ENCODE peak calls at places on chromosomes 1 and 21, in six cellular contexts. D, C, T, Q, K and L are unnamed samples.

GRCh38 chr1:205313681-205314308 is 7.8 kb downstream of the NUAK2 start:
- DNase-seq in T (no peak), C (peak; percentile 79), D (peak; percentile 91), Q (no peak), K (no peak), L (peak; percentile 33)

GRCh38 chr21:32281531-32281930 is 2.7 kb upstream of the MIS18A start:
- DNase-seq in T (no peak), C (no peak), K (no peak), Q (no peak), D (no peak), L (no peak)

GRCh38 chr1:161082996-161083742 is 6.2 kb downstream of the NECTIN4 start:
- DNase-seq in C (peak; percentile 91), K (no peak), Q (no peak), D (no peak), T (no peak), L (no peak)

GRCh38 chr1:25958475-25958874 is 39.4 kb downstream of the PAFAH2 start:
- DNase-seq in T (no peak), D (no peak), K (no peak), C (peak; percentile 80), Q (no peak), L (no peak)

GRCh38 chr1:157178490-157178889 is 40.3 kb upstream of the ETV3 start:
- DNase-seq in T (no peak), D (peak; percentile 13), C (no peak), K (no peak), Q (no peak), L (no peak)

GRCh38 chr1:115277276-115277675 is 60.8 kb downstream of the NGF start:
- DNase-seq in T (no peak), Q (no peak), D (no peak), C (peak; percentile 43), K (no peak), L (no peak)

GRCh38 chr1:51574796-51575195 is 42.1 kb upstream of the OSBPL9 start:
- DNase-seq in K (no peak), C (no peak), T (no peak), D (no peak), Q (no peak), L (no peak)

GRCh38 chr21:9837946-9838801 is 683.2 kb upstream of the TPTE start:
- DNase-seq in D (peak; percentile 88), Q (no peak), C (no peak), K (no peak), T (no peak), L (no peak)

GRCh38 chr1:160058087-160058486 is 11.9 kb downstream of the KCNJ10 start:
- DNase-seq in Q (no peak), T (no peak), C (no peak), D (no peak), K (no peak), L (no peak)

GRCh38 chr1:207565546-207566468 is 69.8 kb downstream of the CR1 start:
- DNase-seq in C (no peak), T (no peak), K (no peak), D (peak; percentile 86), Q (peak; percentile 11), L (no peak)

GRCh38 chr1:231919269-231919886 is 292.8 kb downstream of the DISC1 start:
- DNase-seq in T (no peak), D (no peak), K (no peak), C (no peak), Q (no peak), L (no peak)

GRCh38 chr1:59645893-59646292 is 168.9 kb upstream of the HOOK1 start:
- DNase-seq in T (no peak), D (no peak), C (peak; percentile 50), K (no peak), Q (no peak), L (no peak)

GRCh38 chr1:197994907-197995407 is 77.8 kb downstream of the LHX9 start:
- DNase-seq in D (no peak), Q (no peak), K (no peak), C (no peak), T (no peak), L (no peak)

GRCh38 chr1:156748670-156749428 is 2.6 kb downstream of the HDGF start:
- DNase-seq in K (peak; percentile 86), D (peak; percentile 80), Q (no peak), T (no peak), C (no peak), L (no peak)

GRCh38 chr21:38538353-38538752 is 40.1 kb upstream of the ERG start:
- DNase-seq in C (no peak), Q (no peak), T (no peak), D (no peak), K (no peak), L (no peak)

GRCh38 chr1:46425740-46426139 is 31.6 kb downstream of the FAAH start:
- DNase-seq in T (no peak), Q (no peak), K (no peak), C (no peak), D (peak; percentile 5), L (no peak)

GRCh38 chr21:44463716-44464115 is 8.4 kb downstream of the LRRC3 start:
- DNase-seq in D (peak; percentile 87), K (no peak), C (no peak), Q (no peak), T (no peak), L (no peak)

GRCh38 chr1:239951518-239952130 is 140.1 kb upstream of the FMN2 start:
- DNase-seq in D (peak; percentile 86), Q (peak; percentile 77), T (no peak), K (peak; percentile 4), C (peak; percentile 65), L (no peak)

GRCh38 chr1:178371236-178371635 is 125.5 kb downstream of the CLEC20A start:
- DNase-seq in C (no peak), T (no peak), K (no peak), Q (no peak), D (peak; percentile 74), L (no peak)

GRCh38 chr1:204254031-204254661 is 40.4 kb upstream of the GOLT1A start:
- DNase-seq in D (peak; percentile 82), C (peak; percentile 74), T (no peak), Q (no peak), K (no peak), L (no peak)

GRCh38 chr1:26373281-26373680 is 731 bp upstream of the ZNF683 start:
- DNase-seq in T (no peak), D (no peak), C (no peak), Q (no peak), K (no peak), L (no peak)

GRCh38 chr1:209662879-209663327 is 10.7 kb upstream of the LAMB3 start:
- DNase-seq in T (no peak), C (no peak), D (no peak), Q (no peak), K (no peak), L (no peak)

GRCh38 chr1:41152622-41153044 is 89.5 kb downstream of the SCMH1 start:
- DNase-seq in T (no peak), D (no peak), K (no peak), C (peak; percentile 61), Q (no peak), L (no peak)

GRCh38 chr1:204975568-204976235 is 67.3 kb upstream of the CNTN2 start:
- DNase-seq in T (peak; percentile 12), C (peak; percentile 82), D (peak; percentile 91), Q (no peak), K (no peak), L (peak; percentile 23)

GRCh38 chr1:150010388-150011115 is at the start of gene OTUD7B:
- DNase-seq in D (peak; percentile 98), T (peak; percentile 50), Q (peak; percentile 68), K (no peak), C (peak; percentile 94), L (peak; percentile 41)

GRCh38 chr1:100458925-100459814 is 78.8 kb upstream of the GPR88 start:
- DNase-seq in C (peak; percentile 65), T (peak; percentile 39), K (no peak), D (peak; percentile 94), Q (peak; percentile 39), L (peak; percentile 33)

GRCh38 chr1:32405672-32406467 is 11.6 kb upstream of the BSDC1 start:
- DNase-seq in K (no peak), C (no peak), Q (no peak), D (no peak), T (no peak), L (no peak)

GRCh38 chr1:213070399-213070798 is 19.4 kb downstream of the RPS6KC1 start:
- DNase-seq in T (no peak), K (peak; percentile 15), Q (no peak), D (no peak), C (peak; percentile 34), L (no peak)

GRCh38 chr1:165161130-165161529 is 195.4 kb downstream of the LMX1A start:
- DNase-seq in T (no peak), Q (no peak), C (no peak), D (no peak), K (no peak), L (no peak)

GRCh38 chr1:10918531-10918930 is 93.9 kb upstream of the TARDBP start:
- DNase-seq in T (no peak), K (no peak), Q (no peak), D (no peak), C (peak; percentile 79), L (no peak)

GRCh38 chr1:157992813-157993178 is 649 bp upstream of the KIRREL1 start:
- DNase-seq in D (no peak), T (no peak), C (no peak), K (no peak), Q (no peak), L (no peak)